ENCODE peak calls at places on chromosomes 6 and 20, in five cellular contexts. L is testis, I is left ventricle myocardium inferior, D is PC-3, N is tibial nerve. U is an unnamed sample.
A peak's percentile ranks its signal among the peaks of the same experiment; 100 is the strongest.

GRCh38 chr6:112563368-112563767 is 216.2 kb downstream of the RFPL4B start:
- DNase-seq in I (no peak), D (peak; percentile 48), N (no peak), L (no peak), U (no peak)

GRCh38 chr20:33971147-33971775 is 22.4 kb upstream of the RALY start:
- DNase-seq in N (no peak), I (no peak), L (no peak), D (no peak), U (no peak)

GRCh38 chr6:7243188-7243942 is 69.6 kb downstream of the SSR1 start:
- DNase-seq in N (no peak), D (peak; percentile 82), L (peak; percentile 65), I (no peak), U (peak; percentile 60)

GRCh38 chr20:588476-588875 is 21.6 kb downstream of the TCF15 start:
- DNase-seq in D (no peak), L (no peak), N (no peak), I (no peak), U (no peak)

GRCh38 chr6:10381133-10381829 is 33.6 kb downstream of the TFAP2A start:
- DNase-seq in L (no peak), D (no peak), N (no peak), I (no peak), U (no peak)

GRCh38 chr6:51936536-51936935 is 150.9 kb downstream of the PKHD1 start:
- DNase-seq in L (no peak), D (no peak), N (no peak), I (no peak), U (no peak)

GRCh38 chr6:1039191-1039590 is 272.7 kb upstream of the FOXQ1 start:
- DNase-seq in N (no peak), I (no peak), D (no peak), L (no peak), U (no peak)

GRCh38 chr6:128807577-128807976 is 75.4 kb upstream of the LAMA2 start:
- DNase-seq in D (peak; percentile 44), L (no peak), I (no peak), N (no peak), U (no peak)

GRCh38 chr6:116047173-116047933 is 13.3 kb downstream of the FRK start:
- DNase-seq in L (no peak), N (no peak), I (no peak), D (peak; percentile 26), U (no peak)

GRCh38 chr20:25178563-25179438 is 16.7 kb upstream of the ENTPD6 start:
- DNase-seq in L (no peak), I (no peak), D (peak; percentile 99), N (no peak), U (no peak)

GRCh38 chr20:623041-623440 is 12.9 kb upstream of the TCF15 start:
- DNase-seq in N (no peak), D (no peak), L (no peak), I (no peak), U (no peak)

GRCh38 chr6:137692806-137693205 is 174.3 kb upstream of the TNFAIP3 start:
- DNase-seq in I (no peak), N (no peak), D (peak; percentile 21), L (no peak), U (no peak)

GRCh38 chr6:73074175-73074574 is 151.1 kb downstream of the KHDC1L start:
- DNase-seq in N (no peak), D (peak; percentile 91), I (no peak), L (no peak), U (no peak)

GRCh38 chr6:80338201-80338836 is 231.8 kb downstream of the BCKDHB start:
- DNase-seq in N (no peak), D (peak; percentile 70), L (peak; percentile 83), I (peak; percentile 60), U (peak; percentile 72)

GRCh38 chr6:133079901-133080300 is 161.3 kb upstream of the EYA4 start:
- DNase-seq in L (no peak), D (no peak), N (no peak), I (no peak), U (no peak)

GRCh38 chr20:25016471-25016870 is 23.9 kb upstream of the APMAP start:
- DNase-seq in L (no peak), D (no peak), N (no peak), I (no peak), U (no peak)

GRCh38 chr6:3584611-3585010 is 127.8 kb upstream of the SLC22A23 start:
- DNase-seq in L (no peak), D (peak; percentile 41), N (no peak), I (no peak), U (no peak)

GRCh38 chr6:54588176-54588575 is 258.4 kb upstream of the FAM83B start:
- DNase-seq in L (no peak), D (no peak), I (no peak), N (no peak), U (no peak)

GRCh38 chr6:13478525-13478962 is 8.9 kb downstream of the GFOD1 start:
- DNase-seq in N (no peak), D (no peak), I (no peak), L (no peak), U (no peak)

GRCh38 chr20:48749437-48749836 is 78.4 kb downstream of the PREX1 start:
- DNase-seq in D (no peak), L (no peak), N (no peak), I (no peak), U (no peak)

GRCh38 chr6:93790976-93791375 is 371.6 kb upstream of the EPHA7 start:
- DNase-seq in L (no peak), N (no peak), D (peak; percentile 34), I (no peak), U (no peak)

GRCh38 chr6:82073484-82073883 is 174.1 kb downstream of the IBTK start:
- DNase-seq in N (no peak), I (no peak), L (no peak), D (no peak), U (no peak)

GRCh38 chr6:3176562-3177355 is 19.4 kb upstream of the TUBB2A start:
- DNase-seq in D (peak; percentile 62), N (no peak), L (no peak), I (no peak), U (no peak)

GRCh38 chr20:13008761-13009681 is at the start of gene SPTLC3:
- DNase-seq in D (peak; percentile 81), L (peak; percentile 78), N (peak; percentile 15), I (no peak), U (no peak)

GRCh38 chr20:57250607-57251343 is 15.7 kb downstream of the BMP7 start:
- DNase-seq in N (no peak), I (no peak), D (no peak), L (no peak), U (no peak)

GRCh38 chr20:57251344-57251743 is 15.1 kb downstream of the BMP7 start:
- DNase-seq in L (no peak), N (no peak), I (no peak), D (peak; percentile 46), U (no peak)

GRCh38 chr20:57252559-57253162 is 13.8 kb downstream of the BMP7 start:
- DNase-seq in L (no peak), D (no peak), N (no peak), I (no peak), U (no peak)

GRCh38 chr20:57249772-57250171 is 16.7 kb downstream of the BMP7 start:
- DNase-seq in D (no peak), L (no peak), N (no peak), I (no peak), U (no peak)

GRCh38 chr20:57251949-57252348 is 14.5 kb downstream of the BMP7 start:
- DNase-seq in I (no peak), L (no peak), N (no peak), D (no peak), U (no peak)
- H3K4me1 ChIP-seq in I (peaks cover 20% of the 10 kb centered on the region), L (no peaks in the 10 kb centered on the region), N (peaks cover 8% of the 10 kb centered on the region), D (peaks cover 12% of the 10 kb centered on the region), U (no peaks in the 10 kb centered on the region)

GRCh38 chr20:58702859-58703648 is 10.5 kb downstream of the NPEPL1 start:
- DNase-seq in L (no peak), N (no peak), I (peak; percentile 5), D (no peak), U (no peak)
- TF ChIP-seq CTCF in L (no peak), N (no peak), I (peak; percentile 24), D (peak; percentile 61), U (peak; percentile 29)

DNA sequence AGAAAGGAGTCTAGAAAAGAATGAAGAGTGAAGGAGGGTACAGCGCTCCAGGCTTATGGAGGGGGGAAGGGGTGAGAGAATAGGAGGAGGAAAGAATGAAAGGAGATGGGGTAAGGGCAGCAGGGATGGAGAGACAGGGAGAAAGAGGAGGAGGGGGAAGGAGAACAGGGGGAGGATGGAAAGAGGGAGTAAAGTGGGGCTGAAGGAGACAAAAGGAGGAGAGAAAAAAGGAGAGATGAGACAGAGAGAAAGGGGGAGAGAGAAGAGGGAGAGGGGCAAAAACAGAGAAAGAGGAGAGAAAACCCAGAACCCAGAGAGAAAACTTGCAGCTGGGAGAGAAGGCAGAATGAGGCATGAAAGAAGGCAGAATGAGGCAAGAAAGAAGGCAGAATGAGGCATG is 110.7 kb downstream of the GRM4 start:
- DNase-seq in L (no peak), N (no peak), D (no peak), I (no peak), U (no peak)
- H3K27me3 ChIP-seq in L (no peaks in the 10 kb centered on the region), N (no peaks in the 10 kb centered on the region), D (peaks cover 3% of the 10 kb centered on the region), I (peaks cover 95% of the 10 kb centered on the region), U (no peaks in the 10 kb centered on the region)

GRCh38 chr20:35884541-35884865 is 69.8 kb downstream of the SCAND1 start:
- DNase-seq in L (no peak), N (no peak), D (no peak), I (no peak), U (no peak)
- H3K4me1 ChIP-seq in L (no peaks in the 10 kb centered on the region), N (peaks cover 18% of the 10 kb centered on the region), D (peaks cover 41% of the 10 kb centered on the region), I (peaks cover 25% of the 10 kb centered on the region), U (peaks cover 29% of the 10 kb centered on the region)

DNA sequence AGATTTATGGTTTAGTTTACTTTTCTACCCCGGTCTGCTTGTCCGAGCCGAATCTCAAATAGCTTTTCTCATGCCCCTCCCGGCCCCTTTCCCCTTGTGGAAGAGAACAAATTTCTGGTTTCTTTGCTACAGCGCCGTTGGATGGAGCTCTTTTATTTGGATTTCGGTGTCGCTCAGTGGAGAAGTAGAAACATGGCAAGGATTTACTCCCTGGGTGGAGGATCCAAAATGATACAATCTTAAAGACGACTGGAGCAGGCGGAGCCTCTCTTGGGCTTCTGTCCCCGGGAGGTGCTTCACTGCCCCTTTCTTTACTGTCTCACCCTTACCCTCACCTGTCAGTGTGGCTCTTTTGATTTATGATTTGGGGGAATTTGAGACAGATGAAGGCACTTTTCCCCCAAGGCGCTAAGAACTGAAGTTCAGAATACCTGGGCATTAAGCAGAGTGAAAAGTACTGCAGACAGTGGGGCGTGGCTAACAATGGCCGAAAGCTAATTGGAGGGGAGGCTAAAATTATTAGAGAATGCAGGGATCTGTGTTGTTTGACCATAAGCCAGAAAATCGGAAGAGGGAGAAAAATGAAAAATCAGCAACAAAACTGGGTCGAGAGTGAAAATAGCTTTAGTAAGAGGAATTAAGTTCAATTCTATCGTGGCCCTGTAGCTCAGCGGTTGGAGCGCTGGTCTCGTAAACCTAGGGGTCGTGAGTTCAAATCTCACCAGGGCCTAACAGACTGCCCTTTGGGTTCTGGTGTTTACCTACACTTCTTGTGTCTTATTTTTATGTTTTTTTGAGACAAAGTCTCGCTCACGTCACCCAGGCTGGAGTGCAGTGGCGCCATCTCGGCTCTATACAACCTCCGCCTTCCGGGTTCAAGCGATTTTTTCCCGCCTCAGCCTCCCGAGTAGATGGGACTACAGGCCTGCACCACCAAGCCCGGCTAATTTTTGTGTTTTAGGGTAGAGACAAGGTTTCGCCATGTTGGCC is 145.1 kb upstream of the ZNF184 start:
- DNase-seq in I (no peak), D (peak; percentile 73), N (no peak), L (no peak), U (no peak)
- TF ChIP-seq CTCF in I (no peak), D (peak; percentile 42), N (no peak), L (no peak), U (no peak)

GRCh38 chr20:59736366-59736765 is 132.0 kb downstream of the PHACTR3 start:
- DNase-seq in D (no peak), N (no peak), I (no peak), L (no peak), U (no peak)
- H3K27me3 ChIP-seq in D (peaks cover 86% of the 10 kb centered on the region), N (no peaks in the 10 kb centered on the region), I (peaks cover 44% of the 10 kb centered on the region), L (no peaks in the 10 kb centered on the region), U (peaks cover 67% of the 10 kb centered on the region)

GRCh38 chr6:42045538-42046460 is 4.5 kb upstream of the TAF8 start:
- DNase-seq in N (peak; percentile 89), I (peak; percentile 96), L (peak; percentile 89), D (peak; percentile 95), U (peak; percentile 90)
- H3K4me1 ChIP-seq in N (peaks cover 80% of the 10 kb centered on the region), I (peaks cover 98% of the 10 kb centered on the region), L (peaks cover 58% of the 10 kb centered on the region), D (peaks cover 27% of the 10 kb centered on the region), U (peaks cover 84% of the 10 kb centered on the region)